ENCODE peak calls at places on chromosome 19, in eight cellular contexts. V is heart right ventricle; S is heart left ventricle; F is left lung; N is upper lobe of left lung; W is CD4-positive, CD25-positive, alpha-beta regulatory T cell; E is RWPE2; K is A549. C is an unnamed sample.
A peak's percentile ranks its signal among the peaks of the same experiment; 100 is the strongest.

GRCh38 chr19:14361824-14362223 is 19.4 kb upstream of the ADGRE5 start:
- ATAC-seq in V (no peak), S (peak; percentile 16), F (no peak), N (peak; percentile 38), W (peak; percentile 48), E (no peak), K (peak; percentile 65), C (no peak)

GRCh38 chr19:47232422-47233211 is 1.6 kb upstream of the BBC3 start:
- ATAC-seq in V (no peak), S (no peak), F (no peak), N (peak; percentile 44), W (no peak), E (peak; percentile 9), K (no peak), C (no peak)

GRCh38 chr19:41500443-41500842 is 57.5 kb downstream of the ERICH4 start:
- ATAC-seq in V (peak; percentile 80), S (no peak), F (peak; percentile 43), N (no peak), W (no peak), E (no peak), K (no peak), C (no peak)

GRCh38 chr19:57351867-57352266 is 796 bp downstream of the ZNF304 start:
- ATAC-seq in V (peak; percentile 16), S (no peak), F (no peak), N (no peak), W (no peak), E (peak; percentile 4), K (no peak), C (no peak)

GRCh38 chr19:17394891-17395415 is 957 bp upstream of the CCDC194 start:
- ATAC-seq in V (peak; percentile 40), S (peak; percentile 11), F (peak; percentile 49), N (peak; percentile 75), W (peak; percentile 25), E (peak; percentile 17), K (no peak), C (no peak)

GRCh38 chr19:6066661-6067646 is 43.3 kb downstream of the RFX2 start:
- ATAC-seq in V (peak; percentile 94), S (peak; percentile 81), F (peak; percentile 68), N (peak; percentile 85), W (no peak), E (peak; percentile 40), K (peak; percentile 89), C (peak; percentile 78)

GRCh38 chr19:41597600-41598041 is 21.7 kb downstream of the CEACAM21 start:
- ATAC-seq in V (peak; percentile 61), S (peak; percentile 86), F (peak; percentile 90), N (peak; percentile 86), W (peak; percentile 80), E (peak; percentile 83), K (peak; percentile 70), C (peak; percentile 76)

GRCh38 chr19:33946535-33947323 is 150.1 kb downstream of the KCTD15 start:
- ATAC-seq in V (no peak), S (no peak), F (no peak), N (no peak), W (no peak), E (no peak), K (no peak), C (no peak)

GRCh38 chr19:52665529-52665928 is 27.4 kb upstream of the ZNF83 start:
- ATAC-seq in V (no peak), S (no peak), F (no peak), N (no peak), W (no peak), E (peak; percentile 45), K (no peak), C (no peak)

GRCh38 chr19:18710186-18710585 is 26.7 kb downstream of the CRTC1 start:
- ATAC-seq in V (no peak), S (no peak), F (no peak), N (no peak), W (no peak), E (no peak), K (no peak), C (no peak)

GRCh38 chr19:6056801-6057650 is 53.3 kb downstream of the RFX2 start:
- ATAC-seq in V (peak; percentile 89), S (peak; percentile 90), F (peak; percentile 80), N (peak; percentile 90), W (no peak), E (peak; percentile 75), K (peak; percentile 89), C (peak; percentile 89)

GRCh38 chr19:39444598-39445257 is 654 bp upstream of the SUPT5H start:
- ATAC-seq in V (peak; percentile 43), S (peak; percentile 2), F (peak; percentile 10), N (peak; percentile 35), W (no peak), E (no peak), K (peak; percentile 12), C (peak; percentile 23)

GRCh38 chr19:6588508-6589345 is 2.2 kb downstream of the CD70 start:
- ATAC-seq in V (no peak), S (no peak), F (no peak), N (no peak), W (no peak), E (no peak), K (no peak), C (no peak)

GRCh38 chr19:3056454-3057016 is 5.8 kb downstream of the TLE5 start:
- ATAC-seq in V (no peak), S (no peak), F (no peak), N (no peak), W (no peak), E (peak; percentile 2), K (peak; percentile 16), C (no peak)

GRCh38 chr19:30082168-30082567 is 140.1 kb downstream of the URI1 start:
- ATAC-seq in V (no peak), S (no peak), F (no peak), N (no peak), W (no peak), E (no peak), K (no peak), C (no peak)

DNA sequence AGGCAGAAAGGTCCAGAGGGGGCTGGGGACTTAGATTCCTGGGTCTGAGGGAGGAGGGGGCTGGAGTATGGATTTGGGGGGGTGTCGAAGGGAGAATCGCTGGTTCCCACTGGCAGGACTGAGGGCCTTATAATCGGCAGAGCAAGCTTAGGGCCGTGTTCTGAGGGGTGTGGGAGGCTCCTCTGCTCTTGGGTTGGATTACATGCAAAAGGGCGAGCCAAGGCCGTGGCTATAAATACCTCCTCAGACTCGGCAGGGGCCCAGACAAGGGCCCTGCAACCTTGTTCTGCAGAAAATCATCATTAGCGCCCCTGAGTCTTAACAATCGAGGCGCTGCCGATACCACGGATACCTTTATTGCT is 707 bp upstream of the MAMSTR start:
- ATAC-seq in V (peak; percentile 45), S (peak; percentile 38), F (no peak), N (no peak), W (no peak), E (no peak), K (peak; percentile 13), C (peak; percentile 3)
- H3K4me3 ChIP-seq in V (peak overlapping the region; percentile 56), S (peak overlapping the region; percentile 48), F (no peak overlapping the region), N (peak overlapping the region; percentile 57), W (no peak overlapping the region), E (peak overlapping the region; percentile 47), K (peak overlapping the region; percentile 53), C (peak overlapping the region; percentile 63)

DNA sequence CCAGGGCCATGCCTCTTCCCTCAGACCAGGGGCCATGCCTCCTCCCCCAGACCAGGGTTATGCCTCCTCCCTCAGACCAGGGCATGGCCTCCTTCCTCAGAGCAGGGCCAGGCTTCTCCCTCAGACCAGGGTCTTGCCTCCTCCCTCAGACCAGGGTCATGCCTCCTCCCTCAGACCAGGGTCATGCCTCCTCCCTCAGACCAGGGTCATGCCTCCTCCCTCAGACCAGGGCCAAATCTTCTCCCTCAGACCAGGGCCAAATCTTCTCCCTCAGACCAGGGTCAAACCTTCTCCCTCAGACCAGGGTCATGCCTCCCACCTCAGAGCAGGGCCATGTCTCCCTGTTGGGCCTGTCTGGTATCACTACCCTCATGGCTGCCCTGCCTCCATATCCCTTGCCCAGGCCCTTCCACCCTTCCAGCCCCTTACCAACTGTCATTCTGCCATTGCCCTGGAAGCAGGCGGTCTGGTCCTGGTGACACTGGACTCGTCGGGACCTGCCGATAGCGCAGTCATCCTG is 4.2 kb downstream of the LYPD5 start:
- ATAC-seq in V (peak; percentile 18), S (no peak), F (no peak), N (no peak), W (no peak), E (no peak), K (no peak), C (no peak)
- H3K4me3 ChIP-seq in V (peak overlapping the region; percentile 54), S (no peak overlapping the region), F (peak overlapping the region; percentile 52), N (peak overlapping the region; percentile 67), W (no peak overlapping the region), E (peak overlapping the region; percentile 44), K (peak overlapping the region; percentile 40), C (peak overlapping the region; percentile 22)

GRCh38 chr19:37718357-37718756 is 1.2 kb downstream of the ZNF607 start:
- ATAC-seq in V (no peak), S (no peak), F (no peak), N (no peak), W (no peak), E (no peak), K (no peak), C (no peak)
- H3K4me3 ChIP-seq in V (peak overlapping the region; percentile 89), S (peak overlapping the region; percentile 98), F (peak overlapping the region; percentile 85), N (peak overlapping the region; percentile 96), W (peak overlapping the region; percentile 59), E (peak overlapping the region; percentile 72), K (peak overlapping the region; percentile 85), C (peak overlapping the region; percentile 98)

GRCh38 chr19:1173845-1174809 is at the start of gene SBNO2:
- ATAC-seq in V (peak; percentile 78), S (peak; percentile 90), F (peak; percentile 76), N (peak; percentile 84), W (peak; percentile 84), E (no peak), K (peak; percentile 28), C (peak; percentile 81)

GRCh38 chr19:1175020-1175419 is 952 bp upstream of the SBNO2 start:
- ATAC-seq in V (no peak), S (no peak), F (no peak), N (no peak), W (no peak), E (no peak), K (no peak), C (no peak)

GRCh38 chr19:1173160-1173844 is 766 bp downstream of the SBNO2 start:
- ATAC-seq in V (peak; percentile 22), S (no peak), F (no peak), N (peak; percentile 1), W (no peak), E (no peak), K (no peak), C (no peak)

GRCh38 chr19:1181606-1182005 is 7.5 kb upstream of the SBNO2 start:
- ATAC-seq in V (no peak), S (no peak), F (peak; percentile 66), N (peak; percentile 19), W (no peak), E (no peak), K (no peak), C (no peak)

DNA sequence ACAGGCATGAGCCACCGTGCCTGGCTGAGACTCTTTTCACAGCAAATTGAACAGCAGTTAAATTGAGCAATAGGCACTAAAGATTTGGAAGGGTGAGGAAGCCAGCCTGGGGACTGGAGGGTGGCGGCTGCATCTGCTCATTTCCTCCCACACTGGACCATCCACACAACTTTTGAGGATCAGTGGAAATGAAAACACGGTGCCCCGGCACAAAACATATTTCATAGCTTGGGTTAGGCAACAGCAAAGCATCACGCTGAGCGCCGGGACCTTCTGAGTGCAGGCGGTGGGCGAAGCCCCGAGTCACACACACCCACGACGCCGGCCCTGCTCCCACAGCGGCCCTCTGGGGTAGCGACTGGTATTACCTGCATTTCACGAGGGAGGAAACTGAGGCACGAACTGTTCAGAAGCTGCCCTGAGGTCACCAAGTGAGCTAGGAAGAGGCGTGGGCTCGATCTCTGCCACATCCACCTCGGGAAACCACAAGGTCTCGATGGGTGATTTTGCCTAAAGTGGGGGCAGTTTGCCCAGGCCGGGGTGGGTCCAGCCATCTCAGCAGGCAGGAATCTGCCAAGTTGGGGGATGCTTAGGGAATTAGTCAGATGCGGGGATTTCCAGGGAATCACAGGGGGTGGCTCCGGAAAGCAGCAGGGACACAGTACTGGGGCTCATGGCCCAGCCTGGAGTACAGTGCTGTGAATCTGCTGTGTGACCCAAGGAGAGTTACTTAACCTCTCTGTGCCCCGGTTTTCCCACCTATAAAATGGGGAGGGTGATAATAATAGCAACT is 3.5 kb upstream of the SBNO2 start:
- ATAC-seq in V (no peak), S (no peak), F (peak; percentile 4), N (peak; percentile 37), W (no peak), E (peak; percentile 77), K (peak; percentile 74), C (peak; percentile 28)
- H3K4me3 ChIP-seq in V (no peak overlapping the region), S (no peak overlapping the region), F (no peak overlapping the region), N (no peak overlapping the region), W (no peak overlapping the region), E (peak overlapping the region; percentile 3), K (peak overlapping the region; percentile 23), C (no peak overlapping the region)